ENCODE peak calls at places on chromosomes 11 and 22, in ten cellular contexts. Z is NCI-H1092 treated with DMSO at 0.1 percent for 48 hours, G is mesenchymal stem cell, M is endodermal cell, B is endothelial cell, Y is Right ventricle myocardium superior, O is NCI-H748 treated with DMSO at 0.1 percent for 48 hours, U is mucosa of gallbladder, H is naive B cell, L is HT-29. A is an unnamed sample.

GRCh38 chr11:126175261-126175885 is 36.1 kb downstream of the RPUSD4 start:
- DNase-seq in Z (no peak), G (no peak), M (no peak), B (no peak), Y (peak), O (no peak), U (no peak), H (no peak), L (no peak), A (no peak)

GRCh38 chr11:113387605-113388211 is at the start of gene ANKK1:
- DNase-seq in Z (peak), G (no peak), M (peak), B (peak), Y (no peak), O (no peak), U (no peak), H (no peak), L (peak), A (peak)

GRCh38 chr22:39579909-39580571 is 9.5 kb downstream of the CACNA1I start:
- DNase-seq in Z (no peak), G (no peak), M (no peak), B (no peak), Y (no peak), O (no peak), U (no peak), H (no peak), L (no peak), A (no peak)

GRCh38 chr22:29093501-29093921 is 20.7 kb downstream of the KREMEN1 start:
- DNase-seq in Z (no peak), G (peak), M (no peak), B (no peak), Y (no peak), O (no peak), U (no peak), H (no peak), L (no peak), A (no peak)

GRCh38 chr11:112523917-112524316 is 263.3 kb upstream of the PLET1 start:
- DNase-seq in Z (no peak), G (peak), M (no peak), B (no peak), Y (no peak), O (no peak), U (no peak), H (no peak), L (no peak), A (no peak)

GRCh38 chr11:134481135-134481534 is 69.1 kb upstream of the B3GAT1 start:
- DNase-seq in Z (no peak), G (no peak), M (peak), B (no peak), Y (no peak), O (no peak), U (no peak), H (no peak), L (no peak), A (peak)

GRCh38 chr11:69840371-69841169 is 21.4 kb upstream of the FGF3 start:
- DNase-seq in Z (peak), G (no peak), M (peak), B (no peak), Y (no peak), O (no peak), U (no peak), H (no peak), L (peak), A (no peak)

GRCh38 chr11:87372068-87372467 is 334.3 kb downstream of the TMEM135 start:
- DNase-seq in Z (no peak), G (no peak), M (no peak), B (no peak), Y (no peak), O (no peak), U (no peak), H (no peak), L (no peak), A (no peak)

GRCh38 chr11:95363189-95363588 is 132.2 kb upstream of the SESN3 start:
- DNase-seq in Z (no peak), G (peak), M (no peak), B (no peak), Y (no peak), O (no peak), U (no peak), H (no peak), L (no peak), A (no peak)

GRCh38 chr11:116826751-116827431 is 2.8 kb upstream of the APOC3 start:
- DNase-seq in Z (no peak), G (no peak), M (no peak), B (no peak), Y (no peak), O (no peak), U (no peak), H (no peak), L (no peak), A (peak)

GRCh38 chr11:18721576-18722292 is 4.3 kb downstream of the IGSF22 start:
- DNase-seq in Z (peak), G (peak), M (peak), B (peak), Y (no peak), O (peak), U (peak), H (peak), L (peak), A (peak)

GRCh38 chr22:39598017-39598965 is 27.7 kb downstream of the CACNA1I start:
- DNase-seq in Z (no peak), G (peak), M (peak), B (peak), Y (peak), O (peak), U (peak), H (peak), L (peak), A (peak)

GRCh38 chr11:15525582-15525981 is 410.9 kb downstream of the INSC start:
- DNase-seq in Z (no peak), G (no peak), M (no peak), B (no peak), Y (no peak), O (no peak), U (no peak), H (no peak), L (no peak), A (no peak)

GRCh38 chr11:107973641-107974040 is 35.1 kb upstream of the CUL5 start:
- DNase-seq in Z (no peak), G (no peak), M (no peak), B (no peak), Y (no peak), O (no peak), U (no peak), H (no peak), L (no peak), A (no peak)

GRCh38 chr11:108973402-108974119 is 308.7 kb downstream of the DDX10 start:
- DNase-seq in Z (no peak), G (peak), M (no peak), B (no peak), Y (no peak), O (no peak), U (no peak), H (no peak), L (peak), A (no peak)

GRCh38 chr22:31122532-31123291 is at the start of gene INPP5J:
- DNase-seq in Z (peak), G (peak), M (peak), B (no peak), Y (peak), O (peak), U (peak), H (no peak), L (peak), A (peak)

GRCh38 chr22:31637938-31638618 is 23.9 kb downstream of the PISD start:
- DNase-seq in Z (no peak), G (peak), M (peak), B (no peak), Y (peak), O (no peak), U (no peak), H (peak), L (no peak), A (no peak)

A was measured in hepatocyte.